ENCODE peak calls at places on chromosomes 11 and 22, in six cellular contexts. B is stomach, I is tibial nerve, D is adrenal gland, K is IMR-90, C is testis. X is an unnamed sample. For H3K36me3, the result is how much of the 10 kb centered on the place peaks cover.

GRCh38 chr11:113907155-113907554 is 2.6 kb downstream of the HTR3B start:
- DNase-seq in B (no peak), I (no peak), D (no peak), K (no peak), C (no peak), X (no peak)

GRCh38 chr11:102599642-102600261 is 25.4 kb downstream of the MMP20 start:
- DNase-seq in B (no peak), I (no peak), D (no peak), K (peak), C (no peak), X (peak)

GRCh38 chr22:37183432-37184379 is 4.3 kb downstream of the C1QTNF6 start:
- DNase-seq in B (no peak), I (no peak), D (no peak), K (no peak), C (no peak), X (no peak)

GRCh38 chr11:117900144-117900651 is 23.7 kb upstream of the FXYD6 start:
- DNase-seq in B (no peak), I (no peak), D (no peak), K (no peak), C (no peak), X (no peak)

GRCh38 chr11:113507341-113507740 is 32.1 kb upstream of the DRD2 start:
- DNase-seq in B (no peak), I (no peak), D (no peak), K (no peak), C (no peak), X (no peak)

GRCh38 chr11:6568191-6568918 is 35.1 kb downstream of the RRP8 start:
- DNase-seq in B (peak), I (no peak), D (peak), K (peak), C (peak), X (peak)

GRCh38 chr11:132220464-132220863 is 850.0 kb downstream of the NTM start:
- DNase-seq in B (no peak), I (no peak), D (no peak), K (peak), C (no peak), X (no peak)

GRCh38 chr11:6259638-6260019 is at the start of gene CCKBR:
- DNase-seq in B (peak), I (no peak), D (no peak), K (no peak), C (no peak), X (no peak)

GRCh38 chr11:59216654-59217640 is 4.2 kb upstream of the MPEG1 start:
- DNase-seq in B (peak), I (peak), D (no peak), K (peak), C (peak), X (no peak)

GRCh38 chr22:37906364-37907008 is 389 bp downstream of the MICALL1 start:
- DNase-seq in B (no peak), I (no peak), D (peak), K (no peak), C (peak), X (no peak)

GRCh38 chr11:45110562-45110961 is 35.9 kb upstream of the PRDM11 start:
- DNase-seq in B (peak), I (no peak), D (peak), K (peak), C (peak), X (peak)

GRCh38 chr22:29408925-29409324 is 20.6 kb upstream of the AP1B1 start:
- DNase-seq in B (no peak), I (no peak), D (no peak), K (no peak), C (no peak), X (no peak)

GRCh38 chr11:32137263-32137662 is 46.4 kb downstream of the RCN1 start:
- DNase-seq in B (no peak), I (no peak), D (no peak), K (peak), C (no peak), X (peak)

GRCh38 chr11:45959851-45960250 is 37.4 kb downstream of the LARGE2 start:
- DNase-seq in B (no peak), I (no peak), D (no peak), K (no peak), C (no peak), X (no peak)

GRCh38 chr11:68333176-68333575 is 20.8 kb downstream of the LRP5 start:
- DNase-seq in B (no peak), I (no peak), D (no peak), K (no peak), C (no peak), X (no peak)

GRCh38 chr11:117795726-117796455 is 1.1 kb downstream of the DSCAML1 start:
- DNase-seq in B (no peak), I (no peak), D (no peak), K (no peak), C (no peak), X (no peak)

GRCh38 chr22:28841111-28841510 is 40.7 kb upstream of the XBP1 start:
- DNase-seq in B (no peak), I (no peak), D (no peak), K (no peak), C (no peak), X (no peak)

GRCh38 chr11:131675489-131675888 is 305.1 kb downstream of the NTM start:
- DNase-seq in B (no peak), I (no peak), D (no peak), K (peak), C (no peak), X (no peak)

GRCh38 chr11:6736495-6737121 is 35.2 kb downstream of the OR2AG2 start:
- DNase-seq in B (no peak), I (no peak), D (no peak), K (no peak), C (no peak), X (no peak)

GRCh38 chr11:119754199-119754598 is 25.2 kb upstream of the NECTIN1 start:
- DNase-seq in B (no peak), I (no peak), D (no peak), K (no peak), C (no peak), X (no peak)

GRCh38 chr22:38267086-38267485 is 5.7 kb downstream of the TMEM184B start:
- DNase-seq in B (no peak), I (no peak), D (no peak), K (peak), C (no peak), X (peak)

GRCh38 chr11:122019908-122020694 is 95.9 kb downstream of the BLID start:
- DNase-seq in B (no peak), I (no peak), D (no peak), K (no peak), C (no peak), X (no peak)

GRCh38 chr11:117375960-117376359 is 48.3 kb downstream of the CEP164 start:
- DNase-seq in B (no peak), I (no peak), D (no peak), K (no peak), C (no peak), X (no peak)

GRCh38 chr11:5280582-5281102 is 10.9 kb upstream of the HBE1 start:
- DNase-seq in B (peak), I (no peak), D (peak), K (peak), C (peak), X (peak)

GRCh38 chr22:32823024-32823730 is 21.7 kb downstream of the TIMP3 start:
- DNase-seq in B (peak), I (no peak), D (no peak), K (peak), C (peak), X (no peak)

GRCh38 chr11:18312663-18313420 is 9.1 kb downstream of the HPS5 start:
- DNase-seq in B (no peak), I (no peak), D (no peak), K (peak), C (no peak), X (peak)

DNA sequence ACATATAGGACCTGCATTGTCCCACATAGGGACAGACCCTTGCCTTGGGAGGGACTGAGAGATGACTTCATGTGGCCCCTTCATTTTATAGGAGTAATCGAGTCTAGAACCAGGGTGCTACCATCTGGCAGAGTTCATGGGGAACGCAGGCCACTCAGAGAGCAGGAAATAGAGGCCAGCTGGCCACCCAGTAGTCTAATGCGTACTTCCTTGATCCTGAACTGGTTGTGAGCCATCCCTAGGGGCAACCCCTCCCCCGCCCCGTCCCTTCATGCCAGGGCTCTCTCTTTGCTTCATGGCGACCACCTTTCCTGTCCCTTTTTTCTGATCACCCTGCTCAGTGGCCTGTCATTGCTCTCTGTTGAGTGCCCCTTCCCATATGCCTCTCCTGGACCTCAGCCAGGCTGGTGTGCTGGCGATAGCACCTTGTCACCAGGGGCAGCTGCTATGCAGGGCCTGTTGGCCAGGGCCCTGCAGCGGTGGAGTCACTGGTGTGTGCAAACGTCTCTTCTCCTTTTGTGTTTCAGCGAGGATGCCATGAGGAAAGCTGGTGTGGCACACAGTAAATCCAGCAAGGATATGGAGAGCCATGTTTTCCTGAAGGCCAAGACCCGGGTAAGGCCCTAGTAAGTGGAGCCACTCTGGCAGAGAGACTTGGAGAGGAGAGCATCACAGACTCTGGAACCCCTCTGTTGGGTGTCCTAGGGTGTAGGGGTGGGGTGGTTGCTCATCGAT is 29.3 kb downstream of the MED15 start:
- DNase-seq in B (no peak), I (no peak), D (no peak), K (no peak), C (no peak), X (no peak)
- H3K36me3 ChIP-seq in B (under half), I (half or more), D (under half), K (under half), C (under half), X (under half)

DNA sequence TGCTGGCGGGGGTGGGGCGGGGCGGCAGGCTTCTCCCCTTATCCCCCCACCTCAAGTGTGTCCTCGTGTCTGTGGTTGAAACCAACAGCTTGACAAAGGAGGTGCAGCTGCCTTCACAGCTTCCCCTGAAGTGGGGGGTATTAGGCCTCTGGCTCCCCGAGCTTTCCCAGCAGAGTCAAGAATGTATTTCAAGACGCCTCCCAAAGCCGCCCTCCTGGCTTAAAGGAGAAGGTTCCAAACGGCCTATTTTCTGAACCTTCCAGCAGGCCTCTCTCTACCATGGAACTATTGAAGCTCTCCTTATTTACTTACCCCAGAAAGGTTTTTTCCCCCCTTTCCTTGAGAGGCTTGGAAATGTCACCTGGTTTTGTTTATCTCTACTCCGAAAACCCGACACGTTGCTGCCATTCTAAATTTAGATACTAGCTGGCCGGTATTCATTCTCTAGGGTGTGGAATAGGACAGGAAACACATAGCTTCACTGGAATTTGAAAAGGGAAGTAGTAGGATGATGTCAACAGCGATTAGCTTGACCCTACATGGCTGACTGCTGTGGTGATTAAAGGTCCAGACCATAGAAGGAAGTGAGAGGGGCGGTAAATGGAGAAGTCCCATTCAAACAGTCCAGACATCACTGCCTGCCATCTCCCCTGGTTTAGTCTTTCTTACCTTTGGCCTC is 663 bp upstream of the PICALM start:
- DNase-seq in B (no peak), I (no peak), D (peak), K (peak), C (peak), X (peak)
- TF ChIP-seq POLR2A in B (no peak), I (no peak), D (no peak), K (peak), C (no peak), X (peak)

GRCh38 chr11:110918351-110918750 is 206.1 kb upstream of the ARHGAP20 start:
- DNase-seq in B (no peak), I (no peak), D (no peak), K (no peak), C (no peak), X (no peak)
- H3K27ac ChIP-seq in B (no peak), I (no peak), D (no peak), K (no peak), C (no peak), X (no peak)

DNA sequence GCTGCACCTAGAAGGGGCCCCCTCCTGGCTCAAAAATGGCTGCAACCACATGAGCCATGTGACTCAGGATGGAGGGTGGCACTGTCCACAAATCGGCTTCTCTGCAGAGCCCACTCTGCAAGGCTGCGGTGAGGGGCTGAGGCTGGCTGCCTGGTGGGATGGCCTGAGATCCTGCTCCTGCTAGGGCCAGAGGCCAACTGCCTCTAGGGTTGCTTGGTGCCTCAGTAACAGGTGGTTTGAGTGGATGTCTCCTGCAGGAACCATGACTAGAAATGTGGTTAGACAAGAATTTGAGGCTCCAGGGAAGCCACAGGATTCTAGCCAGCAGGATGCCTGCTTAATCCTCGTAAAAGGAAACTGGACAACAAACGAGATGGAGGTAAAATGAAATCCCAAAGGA is 17.1 kb downstream of the PATZ1 start:
- DNase-seq in B (no peak), I (no peak), D (no peak), K (peak), C (no peak), X (no peak)
- H3K36me3 ChIP-seq in B (under half), I (half or more), D (half or more), K (half or more), C (under half), X (under half)

GRCh38 chr11:65572356-65573043 is at the start of gene FAM89B:
- DNase-seq in B (peak), I (peak), D (peak), K (peak), C (peak), X (peak)
- TF ChIP-seq POLR2A in B (no peak), I (no peak), D (peak), K (peak), C (no peak), X (peak)

GRCh38 chr11:8760896-8761295 is 78.3 kb downstream of the RPL27A start:
- DNase-seq in B (no peak), I (no peak), D (no peak), K (peak), C (no peak), X (no peak)
- H3K27ac ChIP-seq in B (peak), I (peak), D (peak), K (peak), C (peak), X (no peak)

GRCh38 chr11:74094393-74094792 is 76.4 kb downstream of the C2CD3 start:
- DNase-seq in B (no peak), I (no peak), D (no peak), K (no peak), C (no peak), X (no peak)
- H3K36me3 ChIP-seq in B (under half), I (half or more), D (half or more), K (under half), C (under half), X (under half)

GRCh38 chr11:66268953-66269906 is 791 bp downstream of the RAB1B start:
- DNase-seq in B (no peak), I (no peak), D (no peak), K (peak), C (no peak), X (peak)

GRCh38 chr11:66267039-66267378 is 1.4 kb upstream of the RAB1B start:
- DNase-seq in B (no peak), I (no peak), D (no peak), K (no peak), C (no peak), X (no peak)

GRCh38 chr11:66267379-66268209 is 845 bp upstream of the RAB1B start:
- DNase-seq in B (peak), I (peak), D (peak), K (peak), C (peak), X (peak)

GRCh38 chr11:66266378-66267038 is 1.9 kb upstream of the RAB1B start:
- DNase-seq in B (no peak), I (no peak), D (no peak), K (no peak), C (no peak), X (no peak)

GRCh38 chr11:66268210-66268952 is at the start of gene RAB1B:
- DNase-seq in B (peak), I (peak), D (peak), K (peak), C (peak), X (peak)
- TF ChIP-seq POLR2A in B (no peak), I (peak), D (peak), K (peak), C (peak), X (peak)